ENCODE peak calls at places on chromosome 1, in ten cellular contexts. One of them, this sample, is unnamed.

GRCh38 chr1:178438432-178438831 is 58.3 kb downstream of the CLEC20A start:
- DNase-seq in cardiac muscle cell: peak
- DNase-seq in activated naive CD4-positive, alpha-beta T cell treated with anti-CD3 and anti-CD28 coated beads, Interleukin-2, amount 10 ng/mL, durations not matched to agents 7 days and 5 days: no peak
- DNase-seq in EH: peak
- DNase-seq in COR-L47: no peak
- DNase-seq in NCI-H187 treated with DMSO at 0.1 percent for 48 hours: no peak
- DNase-seq in SK-N-SH: no peak
- DNase-seq in stimulated activated CD8-positive, alpha-beta memory T cell treated with anti-CD3 and anti-CD28 coated beads, Interleukin-15, amount 100 ng/mL, for 4 hours: no peak
- DNase-seq in Ammon's horn: no peak
- DNase-seq in upper lobe of right lung: no peak
- DNase-seq in this sample: no peak

GRCh38 chr1:76577818-76578185 is 289.5 kb upstream of the ST6GALNAC5 start:
- DNase-seq in cardiac muscle cell: no peak
- DNase-seq in activated naive CD4-positive, alpha-beta T cell treated with anti-CD3 and anti-CD28 coated beads, Interleukin-2, amount 10 ng/mL, durations not matched to agents 7 days and 5 days: no peak
- DNase-seq in EH: no peak
- DNase-seq in COR-L47: peak
- DNase-seq in NCI-H187 treated with DMSO at 0.1 percent for 48 hours: no peak
- DNase-seq in SK-N-SH: no peak
- DNase-seq in stimulated activated CD8-positive, alpha-beta memory T cell treated with anti-CD3 and anti-CD28 coated beads, Interleukin-15, amount 100 ng/mL, for 4 hours: no peak
- DNase-seq in Ammon's horn: no peak
- DNase-seq in upper lobe of right lung: no peak
- DNase-seq in this sample: no peak

GRCh38 chr1:78758493-78758892 is 108.9 kb downstream of the IFI44 start:
- DNase-seq in cardiac muscle cell: no peak
- DNase-seq in activated naive CD4-positive, alpha-beta T cell treated with anti-CD3 and anti-CD28 coated beads, Interleukin-2, amount 10 ng/mL, durations not matched to agents 7 days and 5 days: no peak
- DNase-seq in EH: no peak
- DNase-seq in COR-L47: no peak
- DNase-seq in NCI-H187 treated with DMSO at 0.1 percent for 48 hours: no peak
- DNase-seq in SK-N-SH: no peak
- DNase-seq in stimulated activated CD8-positive, alpha-beta memory T cell treated with anti-CD3 and anti-CD28 coated beads, Interleukin-15, amount 100 ng/mL, for 4 hours: no peak
- DNase-seq in Ammon's horn: peak
- DNase-seq in upper lobe of right lung: no peak
- DNase-seq in this sample: no peak

GRCh38 chr1:25030674-25031589 is 100.9 kb upstream of the RUNX3 start:
- DNase-seq in cardiac muscle cell: no peak
- DNase-seq in activated naive CD4-positive, alpha-beta T cell treated with anti-CD3 and anti-CD28 coated beads, Interleukin-2, amount 10 ng/mL, durations not matched to agents 7 days and 5 days: peak
- DNase-seq in EH: peak
- DNase-seq in COR-L47: no peak
- DNase-seq in NCI-H187 treated with DMSO at 0.1 percent for 48 hours: no peak
- DNase-seq in SK-N-SH: no peak
- DNase-seq in stimulated activated CD8-positive, alpha-beta memory T cell treated with anti-CD3 and anti-CD28 coated beads, Interleukin-15, amount 100 ng/mL, for 4 hours: peak
- DNase-seq in Ammon's horn: no peak
- DNase-seq in upper lobe of right lung: no peak
- DNase-seq in this sample: no peak

GRCh38 chr1:204327359-204327758 is 32.4 kb downstream of the PLEKHA6 start:
- DNase-seq in cardiac muscle cell: no peak
- DNase-seq in activated naive CD4-positive, alpha-beta T cell treated with anti-CD3 and anti-CD28 coated beads, Interleukin-2, amount 10 ng/mL, durations not matched to agents 7 days and 5 days: no peak
- DNase-seq in EH: no peak
- DNase-seq in COR-L47: no peak
- DNase-seq in NCI-H187 treated with DMSO at 0.1 percent for 48 hours: no peak
- DNase-seq in SK-N-SH: peak
- DNase-seq in stimulated activated CD8-positive, alpha-beta memory T cell treated with anti-CD3 and anti-CD28 coated beads, Interleukin-15, amount 100 ng/mL, for 4 hours: no peak
- DNase-seq in Ammon's horn: no peak
- DNase-seq in upper lobe of right lung: no peak
- DNase-seq in this sample: no peak

GRCh38 chr1:19325958-19326747 is 14.0 kb downstream of the SLC66A1 start:
- DNase-seq in cardiac muscle cell: no peak
- DNase-seq in activated naive CD4-positive, alpha-beta T cell treated with anti-CD3 and anti-CD28 coated beads, Interleukin-2, amount 10 ng/mL, durations not matched to agents 7 days and 5 days: no peak
- DNase-seq in EH: no peak
- DNase-seq in COR-L47: no peak
- DNase-seq in NCI-H187 treated with DMSO at 0.1 percent for 48 hours: no peak
- DNase-seq in SK-N-SH: no peak
- DNase-seq in stimulated activated CD8-positive, alpha-beta memory T cell treated with anti-CD3 and anti-CD28 coated beads, Interleukin-15, amount 100 ng/mL, for 4 hours: no peak
- DNase-seq in Ammon's horn: no peak
- DNase-seq in upper lobe of right lung: no peak
- DNase-seq in this sample: no peak

GRCh38 chr1:74673351-74674111 is at the start of gene ERICH3:
- DNase-seq in cardiac muscle cell: peak
- DNase-seq in activated naive CD4-positive, alpha-beta T cell treated with anti-CD3 and anti-CD28 coated beads, Interleukin-2, amount 10 ng/mL, durations not matched to agents 7 days and 5 days: no peak
- DNase-seq in EH: no peak
- DNase-seq in COR-L47: peak
- DNase-seq in NCI-H187 treated with DMSO at 0.1 percent for 48 hours: no peak
- DNase-seq in SK-N-SH: peak
- DNase-seq in stimulated activated CD8-positive, alpha-beta memory T cell treated with anti-CD3 and anti-CD28 coated beads, Interleukin-15, amount 100 ng/mL, for 4 hours: no peak
- DNase-seq in Ammon's horn: peak
- DNase-seq in upper lobe of right lung: no peak
- DNase-seq in this sample: no peak

GRCh38 chr1:116207126-116207735 is 96.0 kb downstream of the MAB21L3 start:
- DNase-seq in cardiac muscle cell: no peak
- DNase-seq in activated naive CD4-positive, alpha-beta T cell treated with anti-CD3 and anti-CD28 coated beads, Interleukin-2, amount 10 ng/mL, durations not matched to agents 7 days and 5 days: no peak
- DNase-seq in EH: no peak
- DNase-seq in COR-L47: no peak
- DNase-seq in NCI-H187 treated with DMSO at 0.1 percent for 48 hours: no peak
- DNase-seq in SK-N-SH: no peak
- DNase-seq in stimulated activated CD8-positive, alpha-beta memory T cell treated with anti-CD3 and anti-CD28 coated beads, Interleukin-15, amount 100 ng/mL, for 4 hours: no peak
- DNase-seq in Ammon's horn: no peak
- DNase-seq in upper lobe of right lung: no peak
- DNase-seq in this sample: no peak

GRCh38 chr1:154420172-154420571 is 15.0 kb downstream of the IL6R start:
- DNase-seq in cardiac muscle cell: peak
- DNase-seq in activated naive CD4-positive, alpha-beta T cell treated with anti-CD3 and anti-CD28 coated beads, Interleukin-2, amount 10 ng/mL, durations not matched to agents 7 days and 5 days: peak
- DNase-seq in EH: peak
- DNase-seq in COR-L47: no peak
- DNase-seq in NCI-H187 treated with DMSO at 0.1 percent for 48 hours: no peak
- DNase-seq in SK-N-SH: peak
- DNase-seq in stimulated activated CD8-positive, alpha-beta memory T cell treated with anti-CD3 and anti-CD28 coated beads, Interleukin-15, amount 100 ng/mL, for 4 hours: no peak
- DNase-seq in Ammon's horn: peak
- DNase-seq in upper lobe of right lung: peak
- DNase-seq in this sample: no peak

GRCh38 chr1:10776206-10776905 is 20.1 kb downstream of the CASZ1 start:
- DNase-seq in cardiac muscle cell: no peak
- DNase-seq in activated naive CD4-positive, alpha-beta T cell treated with anti-CD3 and anti-CD28 coated beads, Interleukin-2, amount 10 ng/mL, durations not matched to agents 7 days and 5 days: no peak
- DNase-seq in EH: no peak
- DNase-seq in COR-L47: no peak
- DNase-seq in NCI-H187 treated with DMSO at 0.1 percent for 48 hours: no peak
- DNase-seq in SK-N-SH: peak
- DNase-seq in stimulated activated CD8-positive, alpha-beta memory T cell treated with anti-CD3 and anti-CD28 coated beads, Interleukin-15, amount 100 ng/mL, for 4 hours: no peak
- DNase-seq in Ammon's horn: no peak
- DNase-seq in upper lobe of right lung: no peak
- DNase-seq in this sample: no peak

GRCh38 chr1:173210273-173210672 is 3.1 kb upstream of the TNFSF4 start:
- DNase-seq in cardiac muscle cell: no peak
- DNase-seq in activated naive CD4-positive, alpha-beta T cell treated with anti-CD3 and anti-CD28 coated beads, Interleukin-2, amount 10 ng/mL, durations not matched to agents 7 days and 5 days: no peak
- DNase-seq in EH: no peak
- DNase-seq in COR-L47: no peak
- DNase-seq in NCI-H187 treated with DMSO at 0.1 percent for 48 hours: no peak
- DNase-seq in SK-N-SH: no peak
- DNase-seq in stimulated activated CD8-positive, alpha-beta memory T cell treated with anti-CD3 and anti-CD28 coated beads, Interleukin-15, amount 100 ng/mL, for 4 hours: no peak
- DNase-seq in Ammon's horn: no peak
- DNase-seq in upper lobe of right lung: no peak
- DNase-seq in this sample: no peak

GRCh38 chr1:157404063-157404501 is 148.2 kb downstream of the FCRL5 start:
- DNase-seq in cardiac muscle cell: peak
- DNase-seq in activated naive CD4-positive, alpha-beta T cell treated with anti-CD3 and anti-CD28 coated beads, Interleukin-2, amount 10 ng/mL, durations not matched to agents 7 days and 5 days: no peak
- DNase-seq in EH: no peak
- DNase-seq in COR-L47: no peak
- DNase-seq in NCI-H187 treated with DMSO at 0.1 percent for 48 hours: no peak
- DNase-seq in SK-N-SH: no peak
- DNase-seq in stimulated activated CD8-positive, alpha-beta memory T cell treated with anti-CD3 and anti-CD28 coated beads, Interleukin-15, amount 100 ng/mL, for 4 hours: no peak
- DNase-seq in Ammon's horn: no peak
- DNase-seq in upper lobe of right lung: no peak
- DNase-seq in this sample: no peak

GRCh38 chr1:23168462-23169218 is at the start of gene LUZP1:
- DNase-seq in cardiac muscle cell: peak
- DNase-seq in activated naive CD4-positive, alpha-beta T cell treated with anti-CD3 and anti-CD28 coated beads, Interleukin-2, amount 10 ng/mL, durations not matched to agents 7 days and 5 days: peak
- DNase-seq in EH: peak
- DNase-seq in COR-L47: peak
- DNase-seq in NCI-H187 treated with DMSO at 0.1 percent for 48 hours: no peak
- DNase-seq in SK-N-SH: peak
- DNase-seq in stimulated activated CD8-positive, alpha-beta memory T cell treated with anti-CD3 and anti-CD28 coated beads, Interleukin-15, amount 100 ng/mL, for 4 hours: peak
- DNase-seq in Ammon's horn: peak
- DNase-seq in upper lobe of right lung: peak
- DNase-seq in this sample: peak

GRCh38 chr1:158286966-158287365 is 2.8 kb upstream of the CD1C start:
- DNase-seq in cardiac muscle cell: no peak
- DNase-seq in activated naive CD4-positive, alpha-beta T cell treated with anti-CD3 and anti-CD28 coated beads, Interleukin-2, amount 10 ng/mL, durations not matched to agents 7 days and 5 days: no peak
- DNase-seq in EH: no peak
- DNase-seq in COR-L47: no peak
- DNase-seq in NCI-H187 treated with DMSO at 0.1 percent for 48 hours: no peak
- DNase-seq in SK-N-SH: no peak
- DNase-seq in stimulated activated CD8-positive, alpha-beta memory T cell treated with anti-CD3 and anti-CD28 coated beads, Interleukin-15, amount 100 ng/mL, for 4 hours: no peak
- DNase-seq in Ammon's horn: no peak
- DNase-seq in upper lobe of right lung: no peak
- DNase-seq in this sample: no peak

GRCh38 chr1:33714421-33714820 is 149.5 kb upstream of the HMGB4 start:
- DNase-seq in cardiac muscle cell: no peak
- DNase-seq in activated naive CD4-positive, alpha-beta T cell treated with anti-CD3 and anti-CD28 coated beads, Interleukin-2, amount 10 ng/mL, durations not matched to agents 7 days and 5 days: no peak
- DNase-seq in EH: no peak
- DNase-seq in COR-L47: no peak
- DNase-seq in NCI-H187 treated with DMSO at 0.1 percent for 48 hours: no peak
- DNase-seq in SK-N-SH: no peak
- DNase-seq in stimulated activated CD8-positive, alpha-beta memory T cell treated with anti-CD3 and anti-CD28 coated beads, Interleukin-15, amount 100 ng/mL, for 4 hours: no peak
- DNase-seq in Ammon's horn: no peak
- DNase-seq in upper lobe of right lung: no peak
- DNase-seq in this sample: no peak

GRCh38 chr1:232145768-232146167 is 484.2 kb downstream of the SIPA1L2 start:
- DNase-seq in cardiac muscle cell: no peak
- DNase-seq in activated naive CD4-positive, alpha-beta T cell treated with anti-CD3 and anti-CD28 coated beads, Interleukin-2, amount 10 ng/mL, durations not matched to agents 7 days and 5 days: no peak
- DNase-seq in EH: no peak
- DNase-seq in COR-L47: no peak
- DNase-seq in NCI-H187 treated with DMSO at 0.1 percent for 48 hours: no peak
- DNase-seq in SK-N-SH: no peak
- DNase-seq in stimulated activated CD8-positive, alpha-beta memory T cell treated with anti-CD3 and anti-CD28 coated beads, Interleukin-15, amount 100 ng/mL, for 4 hours: no peak
- DNase-seq in Ammon's horn: no peak
- DNase-seq in upper lobe of right lung: no peak
- DNase-seq in this sample: no peak

GRCh38 chr1:59022199-59022598 is 238.4 kb upstream of the JUN start:
- DNase-seq in cardiac muscle cell: no peak
- DNase-seq in activated naive CD4-positive, alpha-beta T cell treated with anti-CD3 and anti-CD28 coated beads, Interleukin-2, amount 10 ng/mL, durations not matched to agents 7 days and 5 days: no peak
- DNase-seq in EH: no peak
- DNase-seq in COR-L47: no peak
- DNase-seq in NCI-H187 treated with DMSO at 0.1 percent for 48 hours: no peak
- DNase-seq in SK-N-SH: no peak
- DNase-seq in stimulated activated CD8-positive, alpha-beta memory T cell treated with anti-CD3 and anti-CD28 coated beads, Interleukin-15, amount 100 ng/mL, for 4 hours: no peak
- DNase-seq in Ammon's horn: no peak
- DNase-seq in upper lobe of right lung: no peak
- DNase-seq in this sample: no peak

GRCh38 chr1:240149488-240150094 is 57.9 kb downstream of the FMN2 start:
- DNase-seq in cardiac muscle cell: peak
- DNase-seq in activated naive CD4-positive, alpha-beta T cell treated with anti-CD3 and anti-CD28 coated beads, Interleukin-2, amount 10 ng/mL, durations not matched to agents 7 days and 5 days: no peak
- DNase-seq in EH: peak
- DNase-seq in COR-L47: peak
- DNase-seq in NCI-H187 treated with DMSO at 0.1 percent for 48 hours: no peak
- DNase-seq in SK-N-SH: peak
- DNase-seq in stimulated activated CD8-positive, alpha-beta memory T cell treated with anti-CD3 and anti-CD28 coated beads, Interleukin-15, amount 100 ng/mL, for 4 hours: no peak
- DNase-seq in Ammon's horn: peak
- DNase-seq in upper lobe of right lung: no peak
- DNase-seq in this sample: no peak

GRCh38 chr1:18957136-18957521 is 653 bp upstream of the IFFO2 start:
- DNase-seq in cardiac muscle cell: no peak
- DNase-seq in activated naive CD4-positive, alpha-beta T cell treated with anti-CD3 and anti-CD28 coated beads, Interleukin-2, amount 10 ng/mL, durations not matched to agents 7 days and 5 days: no peak
- DNase-seq in EH: no peak
- DNase-seq in COR-L47: no peak
- DNase-seq in NCI-H187 treated with DMSO at 0.1 percent for 48 hours: no peak
- DNase-seq in SK-N-SH: peak
- DNase-seq in stimulated activated CD8-positive, alpha-beta memory T cell treated with anti-CD3 and anti-CD28 coated beads, Interleukin-15, amount 100 ng/mL, for 4 hours: no peak
- DNase-seq in Ammon's horn: no peak
- DNase-seq in upper lobe of right lung: no peak
- DNase-seq in this sample: no peak

GRCh38 chr1:3283849-3284248 is 170.6 kb upstream of the ARHGEF16 start:
- DNase-seq in cardiac muscle cell: peak
- DNase-seq in activated naive CD4-positive, alpha-beta T cell treated with anti-CD3 and anti-CD28 coated beads, Interleukin-2, amount 10 ng/mL, durations not matched to agents 7 days and 5 days: peak
- DNase-seq in EH: peak
- DNase-seq in COR-L47: no peak
- DNase-seq in NCI-H187 treated with DMSO at 0.1 percent for 48 hours: no peak
- DNase-seq in SK-N-SH: peak
- DNase-seq in stimulated activated CD8-positive, alpha-beta memory T cell treated with anti-CD3 and anti-CD28 coated beads, Interleukin-15, amount 100 ng/mL, for 4 hours: no peak
- DNase-seq in Ammon's horn: peak
- DNase-seq in upper lobe of right lung: peak
- DNase-seq in this sample: no peak

GRCh38 chr1:83530506-83530905 is 468.4 kb downstream of the TTLL7 start:
- DNase-seq in cardiac muscle cell: no peak
- DNase-seq in activated naive CD4-positive, alpha-beta T cell treated with anti-CD3 and anti-CD28 coated beads, Interleukin-2, amount 10 ng/mL, durations not matched to agents 7 days and 5 days: no peak
- DNase-seq in EH: no peak
- DNase-seq in COR-L47: no peak
- DNase-seq in NCI-H187 treated with DMSO at 0.1 percent for 48 hours: no peak
- DNase-seq in SK-N-SH: no peak
- DNase-seq in stimulated activated CD8-positive, alpha-beta memory T cell treated with anti-CD3 and anti-CD28 coated beads, Interleukin-15, amount 100 ng/mL, for 4 hours: no peak
- DNase-seq in Ammon's horn: no peak
- DNase-seq in upper lobe of right lung: no peak
- DNase-seq in this sample: no peak

GRCh38 chr1:13899856-13900255 is 199.9 kb downstream of the PRDM2 start:
- DNase-seq in cardiac muscle cell: peak
- DNase-seq in activated naive CD4-positive, alpha-beta T cell treated with anti-CD3 and anti-CD28 coated beads, Interleukin-2, amount 10 ng/mL, durations not matched to agents 7 days and 5 days: no peak
- DNase-seq in EH: no peak
- DNase-seq in COR-L47: no peak
- DNase-seq in NCI-H187 treated with DMSO at 0.1 percent for 48 hours: no peak
- DNase-seq in SK-N-SH: no peak
- DNase-seq in stimulated activated CD8-positive, alpha-beta memory T cell treated with anti-CD3 and anti-CD28 coated beads, Interleukin-15, amount 100 ng/mL, for 4 hours: no peak
- DNase-seq in Ammon's horn: no peak
- DNase-seq in upper lobe of right lung: no peak
- DNase-seq in this sample: peak

GRCh38 chr1:14630986-14631385 is 32.5 kb downstream of the KAZN start:
- DNase-seq in cardiac muscle cell: no peak
- DNase-seq in activated naive CD4-positive, alpha-beta T cell treated with anti-CD3 and anti-CD28 coated beads, Interleukin-2, amount 10 ng/mL, durations not matched to agents 7 days and 5 days: no peak
- DNase-seq in EH: no peak
- DNase-seq in COR-L47: no peak
- DNase-seq in NCI-H187 treated with DMSO at 0.1 percent for 48 hours: no peak
- DNase-seq in SK-N-SH: no peak
- DNase-seq in stimulated activated CD8-positive, alpha-beta memory T cell treated with anti-CD3 and anti-CD28 coated beads, Interleukin-15, amount 100 ng/mL, for 4 hours: no peak
- DNase-seq in Ammon's horn: no peak
- DNase-seq in upper lobe of right lung: no peak
- DNase-seq in this sample: no peak

GRCh38 chr1:209926045-209926444 is 12.0 kb upstream of the SYT14 start:
- DNase-seq in cardiac muscle cell: peak
- DNase-seq in activated naive CD4-positive, alpha-beta T cell treated with anti-CD3 and anti-CD28 coated beads, Interleukin-2, amount 10 ng/mL, durations not matched to agents 7 days and 5 days: no peak
- DNase-seq in EH: peak
- DNase-seq in COR-L47: peak
- DNase-seq in NCI-H187 treated with DMSO at 0.1 percent for 48 hours: no peak
- DNase-seq in SK-N-SH: peak
- DNase-seq in stimulated activated CD8-positive, alpha-beta memory T cell treated with anti-CD3 and anti-CD28 coated beads, Interleukin-15, amount 100 ng/mL, for 4 hours: no peak
- DNase-seq in Ammon's horn: peak
- DNase-seq in upper lobe of right lung: no peak
- DNase-seq in this sample: peak

GRCh38 chr1:30518186-30518585 is 205.2 kb downstream of the MATN1 start:
- DNase-seq in cardiac muscle cell: no peak
- DNase-seq in activated naive CD4-positive, alpha-beta T cell treated with anti-CD3 and anti-CD28 coated beads, Interleukin-2, amount 10 ng/mL, durations not matched to agents 7 days and 5 days: no peak
- DNase-seq in EH: no peak
- DNase-seq in COR-L47: no peak
- DNase-seq in NCI-H187 treated with DMSO at 0.1 percent for 48 hours: no peak
- DNase-seq in SK-N-SH: no peak
- DNase-seq in stimulated activated CD8-positive, alpha-beta memory T cell treated with anti-CD3 and anti-CD28 coated beads, Interleukin-15, amount 100 ng/mL, for 4 hours: no peak
- DNase-seq in Ammon's horn: no peak
- DNase-seq in upper lobe of right lung: no peak
- DNase-seq in this sample: no peak

GRCh38 chr1:185075476-185075875 is 30.1 kb downstream of the RNF2 start:
- DNase-seq in cardiac muscle cell: no peak
- DNase-seq in activated naive CD4-positive, alpha-beta T cell treated with anti-CD3 and anti-CD28 coated beads, Interleukin-2, amount 10 ng/mL, durations not matched to agents 7 days and 5 days: no peak
- DNase-seq in EH: no peak
- DNase-seq in COR-L47: no peak
- DNase-seq in NCI-H187 treated with DMSO at 0.1 percent for 48 hours: no peak
- DNase-seq in SK-N-SH: no peak
- DNase-seq in stimulated activated CD8-positive, alpha-beta memory T cell treated with anti-CD3 and anti-CD28 coated beads, Interleukin-15, amount 100 ng/mL, for 4 hours: no peak
- DNase-seq in Ammon's horn: no peak
- DNase-seq in upper lobe of right lung: no peak
- DNase-seq in this sample: no peak

GRCh38 chr1:91751281-91751680 is 134.7 kb downstream of the TGFBR3 start:
- DNase-seq in cardiac muscle cell: peak
- DNase-seq in activated naive CD4-positive, alpha-beta T cell treated with anti-CD3 and anti-CD28 coated beads, Interleukin-2, amount 10 ng/mL, durations not matched to agents 7 days and 5 days: no peak
- DNase-seq in EH: peak
- DNase-seq in COR-L47: no peak
- DNase-seq in NCI-H187 treated with DMSO at 0.1 percent for 48 hours: no peak
- DNase-seq in SK-N-SH: no peak
- DNase-seq in stimulated activated CD8-positive, alpha-beta memory T cell treated with anti-CD3 and anti-CD28 coated beads, Interleukin-15, amount 100 ng/mL, for 4 hours: no peak
- DNase-seq in Ammon's horn: peak
- DNase-seq in upper lobe of right lung: no peak
- DNase-seq in this sample: peak

GRCh38 chr1:244231193-244231571 is 180.1 kb downstream of the ZBTB18 start:
- DNase-seq in cardiac muscle cell: peak
- DNase-seq in activated naive CD4-positive, alpha-beta T cell treated with anti-CD3 and anti-CD28 coated beads, Interleukin-2, amount 10 ng/mL, durations not matched to agents 7 days and 5 days: no peak
- DNase-seq in EH: peak
- DNase-seq in COR-L47: no peak
- DNase-seq in NCI-H187 treated with DMSO at 0.1 percent for 48 hours: no peak
- DNase-seq in SK-N-SH: no peak
- DNase-seq in stimulated activated CD8-positive, alpha-beta memory T cell treated with anti-CD3 and anti-CD28 coated beads, Interleukin-15, amount 100 ng/mL, for 4 hours: no peak
- DNase-seq in Ammon's horn: no peak
- DNase-seq in upper lobe of right lung: no peak
- DNase-seq in this sample: no peak

This sample was measured in AG09319.